ENCODE peak calls at places on chromosome 12, in seven cellular contexts. N is activated T-helper 1 cell treated with Interleukin-2 at 50 U/mL for 16 hours, B is PC-3, Y is iris pigment epithelial cell, Z is cerebellum, W is GM23248, O is IMR-90. X is an unnamed sample.

GRCh38 chr12:23771230-23771949 is 178.1 kb downstream of the SOX5 start:
- DNase-seq in W (no peak), Z (peak), Y (no peak), N (no peak), O (no peak), B (no peak), X (no peak)

GRCh38 chr12:118430516-118430915 is 54.2 kb downstream of the SUDS3 start:
- DNase-seq in N (no peak), O (no peak), B (no peak), Y (peak), Z (no peak), W (peak), X (no peak)

GRCh38 chr12:19410211-19410610 is 29.1 kb upstream of the AEBP2 start:
- DNase-seq in O (no peak), W (no peak), Z (peak), Y (no peak), N (no peak), B (no peak), X (no peak)

GRCh38 chr12:6426882-6427671 is 17.7 kb upstream of the CD27 start:
- DNase-seq in N (peak), B (no peak), W (no peak), O (no peak), Y (no peak), Z (no peak), X (no peak)

GRCh38 chr12:106415134-106415533 is 57.6 kb downstream of the POLR3B start:
- DNase-seq in O (peak), B (peak), W (peak), N (no peak), Z (no peak), Y (peak), X (no peak)

GRCh38 chr12:107761502-107761904 is 566 bp upstream of the PRDM4 start:
- DNase-seq in Z (no peak), N (no peak), W (peak), B (peak), Y (no peak), O (no peak), X (no peak)

GRCh38 chr12:29499235-29499634 is 1.7 kb upstream of the OVCH1 start:
- DNase-seq in W (no peak), N (no peak), Y (no peak), B (no peak), Z (no peak), O (no peak), X (no peak)

GRCh38 chr12:27616356-27617150 is 79.7 kb upstream of the REP15 start:
- DNase-seq in B (peak), W (peak), O (no peak), Z (no peak), N (no peak), Y (no peak), X (no peak)

GRCh38 chr12:8057839-8058238 is 8.3 kb downstream of the C3AR1 start:
- DNase-seq in N (no peak), B (no peak), Y (peak), O (peak), Z (no peak), W (peak), X (no peak)

GRCh38 chr12:48968467-48968866 is 3.1 kb downstream of the WNT10B start:
- DNase-seq in Y (no peak), O (no peak), N (no peak), Z (no peak), W (no peak), B (no peak), X (no peak)

GRCh38 chr12:4807813-4808212 is 87.6 kb downstream of the GALNT8 start:
- DNase-seq in B (no peak), N (no peak), Z (no peak), W (no peak), Y (no peak), O (no peak), X (no peak)

GRCh38 chr12:109462868-109463692 is 14.0 kb downstream of the KCTD10 start:
- DNase-seq in B (peak), N (no peak), Y (peak), Z (no peak), O (peak), W (peak), X (peak)

GRCh38 chr12:3752096-3752709 is 706 bp downstream of the CRACR2A start:
- DNase-seq in B (no peak), N (peak), W (peak), Z (no peak), Y (peak), O (no peak), X (peak)

GRCh38 chr12:4991373-4991772 is 52.3 kb upstream of the KCNA5 start:
- DNase-seq in N (no peak), Y (no peak), Z (no peak), O (no peak), W (no peak), B (no peak), X (no peak)

GRCh38 chr12:124411291-124411878 is 116.5 kb downstream of the RFLNA start:
- DNase-seq in W (peak), Y (peak), B (peak), Z (no peak), O (peak), N (no peak), X (peak)

GRCh38 chr12:6263931-6264330 is 46.6 kb upstream of the PLEKHG6 start:
- DNase-seq in B (no peak), Y (peak), Z (no peak), W (no peak), N (no peak), O (peak), X (no peak)

GRCh38 chr12:55659486-55660385 is 23.0 kb downstream of the OR10P1 start:
- DNase-seq in O (peak), Y (no peak), W (peak), Z (no peak), B (peak), N (no peak), X (no peak)

GRCh38 chr12:26205946-26206345 is 10.6 kb downstream of the SSPN start:
- DNase-seq in W (no peak), Z (no peak), N (no peak), Y (no peak), B (no peak), O (no peak), X (no peak)

X was measured in ureter.